ENCODE peak calls at places on chromosomes 6 and 20, in nine cellular contexts. D is A549; W is glutamatergic neuron; E is kidney; V is HepG2; A is B cell; R is GM12878; H is coronary artery; O is CD4-positive, alpha-beta T cell. Y is an unnamed sample.

GRCh38 chr6:35919085-35919826 is 1.6 kb downstream of the SRPK1 start:
- DNase-seq in H (no peak), E (no peak), A (no peak), W (no peak), O (no peak), V (peak; percentile 75), D (no peak), R (no peak), Y (no peak)

GRCh38 chr6:169701218-169701952 is 444 bp downstream of the WDR27 start:
- DNase-seq in V (no peak), E (no peak), H (no peak), O (no peak), D (no peak), A (no peak), R (no peak), W (peak; percentile 50), Y (no peak)

GRCh38 chr20:20604357-20604756 is 108.1 kb downstream of the RALGAPA2 start:
- DNase-seq in W (no peak), R (no peak), D (no peak), A (no peak), V (no peak), H (no peak), O (no peak), E (no peak), Y (no peak)

GRCh38 chr6:18117136-18117535 is 5.3 kb downstream of the NHLRC1 start:
- DNase-seq in E (no peak), A (no peak), D (no peak), V (no peak), R (no peak), H (no peak), W (no peak), O (no peak), Y (no peak)

GRCh38 chr20:41342474-41343464 is 2.1 kb downstream of the LPIN3 start:
- DNase-seq in V (no peak), H (no peak), O (no peak), W (no peak), R (no peak), D (no peak), A (no peak), E (no peak), Y (no peak)

GRCh38 chr6:157649311-157650260 is 173.5 kb upstream of the SNX9 start:
- DNase-seq in D (no peak), R (no peak), V (no peak), O (no peak), H (no peak), A (no peak), W (no peak), E (no peak), Y (no peak)

GRCh38 chr6:7636151-7636550 is 46.2 kb downstream of the SNRNP48 start:
- DNase-seq in A (no peak), V (peak; percentile 23), W (no peak), O (no peak), R (no peak), H (no peak), E (no peak), D (no peak), Y (no peak)

GRCh38 chr6:11632795-11633511 is 95.4 kb downstream of the TMEM170B start:
- DNase-seq in H (no peak), R (no peak), D (no peak), V (no peak), A (no peak), E (peak; percentile 77), O (no peak), W (no peak), Y (no peak)

GRCh38 chr6:152268846-152269442 is 368.2 kb downstream of the SYNE1 start:
- DNase-seq in H (no peak), V (no peak), E (no peak), W (no peak), A (no peak), R (no peak), O (no peak), D (no peak), Y (no peak)

GRCh38 chr6:130517444-130517931 is 151.7 kb downstream of the TMEM200A start:
- DNase-seq in D (no peak), E (no peak), W (no peak), O (no peak), A (no peak), H (no peak), V (no peak), R (peak; percentile 76), Y (no peak)

GRCh38 chr6:31112478-31112877 is at the start of gene C6orf15:
- DNase-seq in D (no peak), A (no peak), R (no peak), H (no peak), E (no peak), W (no peak), O (no peak), V (no peak), Y (no peak)

GRCh38 chr6:87909849-87910248 is 137.8 kb upstream of the SPACA1 start:
- DNase-seq in O (no peak), V (no peak), A (no peak), R (no peak), D (no peak), H (no peak), W (no peak), E (no peak), Y (no peak)

GRCh38 chr6:116113386-116113785 is 12.5 kb downstream of the COL10A1 start:
- DNase-seq in A (no peak), W (no peak), H (no peak), D (no peak), O (no peak), V (no peak), E (no peak), R (no peak), Y (no peak)

GRCh38 chr6:1388927-1389790 is at the start of gene FOXF2:
- DNase-seq in W (peak; percentile 68), O (no peak), E (peak; percentile 64), A (peak; percentile 60), D (peak; percentile 22), V (no peak), R (no peak), H (no peak), Y (no peak)

GRCh38 chr20:19934792-19935491 is 82.2 kb upstream of the NAA20 start:
- DNase-seq in E (no peak), H (no peak), O (no peak), W (no peak), V (no peak), R (no peak), A (peak; percentile 56), D (peak; percentile 51), Y (no peak)

GRCh38 chr20:63522091-63522868 is 1.7 kb downstream of the PPDPF start:
- DNase-seq in W (no peak), H (no peak), O (no peak), R (no peak), E (peak; percentile 70), A (peak; percentile 27), D (no peak), V (no peak), Y (no peak)

GRCh38 chr20:63943007-63943807 is 13.0 kb downstream of the UCKL1 start:
- DNase-seq in A (no peak), E (peak; percentile 76), V (no peak), H (no peak), R (no peak), O (no peak), D (no peak), W (no peak), Y (no peak)

GRCh38 chr6:81293896-81294295 is 458.6 kb downstream of the TENT5A start:
- DNase-seq in R (no peak), A (no peak), H (no peak), E (no peak), O (no peak), V (no peak), W (no peak), D (no peak), Y (no peak)

DNA sequence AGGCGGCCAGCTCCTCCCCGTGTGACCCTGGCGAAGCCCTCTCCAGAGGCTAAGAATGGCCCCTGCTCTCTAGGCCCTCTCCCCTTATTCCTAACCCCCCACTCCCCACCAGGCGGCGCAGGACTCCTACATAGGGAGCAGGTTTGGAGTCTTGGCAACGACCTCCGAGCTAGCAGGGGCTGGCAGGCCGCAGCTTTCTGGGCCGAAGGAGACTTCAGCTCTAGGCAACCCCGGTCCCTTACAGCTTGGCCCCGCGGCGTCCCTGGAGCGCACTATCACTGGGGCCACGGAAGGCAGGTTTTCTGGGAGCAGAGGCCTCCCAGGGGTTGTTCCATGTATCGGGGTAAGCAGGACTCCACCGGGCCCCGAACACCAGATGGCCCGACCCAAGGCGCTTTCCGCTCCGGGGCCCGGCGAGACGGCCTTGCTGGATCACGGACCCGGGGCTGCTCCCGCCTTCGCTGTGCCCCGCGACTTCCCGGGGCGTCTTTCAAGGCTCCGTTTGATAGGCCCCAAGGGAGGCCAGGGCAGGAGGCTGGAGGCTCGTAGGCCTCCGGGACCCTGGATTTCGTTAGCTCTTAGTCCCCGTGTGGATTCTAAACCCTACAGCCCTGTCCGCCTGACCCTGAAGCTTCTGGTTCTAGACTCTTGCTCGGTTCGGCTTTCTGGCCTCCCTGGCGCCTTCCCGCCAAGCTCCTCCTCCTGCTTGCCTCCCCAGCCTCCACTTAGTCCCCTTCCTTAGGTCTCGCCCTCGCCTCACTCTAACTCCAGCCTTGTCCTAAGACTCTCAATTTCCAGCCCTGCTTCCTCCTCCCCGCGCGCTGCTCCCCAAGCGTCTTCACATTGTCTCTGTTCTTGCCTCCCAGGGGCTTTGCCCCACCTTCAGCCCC is 1.9 kb downstream of the SLC32A1 start:
- DNase-seq in H (no peak), D (peak; percentile 84), R (no peak), E (no peak), V (peak; percentile 75), W (peak; percentile 91), O (no peak), A (peak; percentile 61), Y (peak; percentile 21)
- TF ChIP-seq CTCF in H (peak; percentile 29), D (peak; percentile 57), R (peak; percentile 74), E (no peak), V (peak; percentile 93), W (peak; percentile 80), O (no peak), A (peak; percentile 21), Y (no peak)

GRCh38 chr6:73308712-73309533 is 45.2 kb downstream of the DPPA5 start:
- DNase-seq in H (no peak), R (no peak), V (no peak), D (peak; percentile 44), W (no peak), A (no peak), E (no peak), O (no peak), Y (no peak)
- TF ChIP-seq CTCF in H (no peak), R (no peak), V (no peak), D (no peak), W (no peak), A (no peak), E (no peak), O (no peak), Y (no peak)

GRCh38 chr6:30101939-30102700 is 10.8 kb downstream of the TRIM31 start:
- DNase-seq in V (peak; percentile 90), O (peak; percentile 64), D (peak; percentile 83), A (peak; percentile 70), W (peak; percentile 84), R (no peak), E (peak; percentile 96), H (peak; percentile 91), Y (peak; percentile 37)
- TF ChIP-seq CTCF in V (peak; percentile 74), O (no peak), D (no peak), A (no peak), W (no peak), R (no peak), E (no peak), H (no peak), Y (no peak)

DNA sequence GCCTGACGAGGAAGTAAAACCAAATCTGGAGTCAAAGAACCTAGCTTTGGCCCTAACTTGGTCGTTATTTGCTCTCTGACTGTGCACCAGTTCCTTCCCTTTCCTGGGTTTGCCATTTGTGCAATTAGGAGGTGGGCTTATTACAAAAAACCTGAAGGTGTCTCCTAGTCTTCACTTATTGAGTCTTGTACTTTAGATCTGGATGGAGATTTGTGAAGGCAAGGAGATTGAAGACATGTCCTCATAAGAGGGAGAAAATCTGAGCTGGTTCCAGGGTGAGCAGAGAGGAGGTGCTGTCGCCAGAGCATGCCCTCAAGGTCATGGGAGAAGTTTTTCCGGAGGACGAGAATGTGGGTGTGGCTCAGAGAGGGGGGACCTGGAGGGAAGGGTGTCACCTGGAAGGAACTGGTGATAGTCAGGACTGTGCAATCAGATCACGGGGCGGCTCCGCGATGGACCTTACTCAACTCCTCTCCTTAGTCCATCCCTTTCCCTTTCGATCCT is 703 bp upstream of the ACSS2 start:
- DNase-seq in O (no peak), H (no peak), V (no peak), W (no peak), A (no peak), R (no peak), E (no peak), D (no peak), Y (no peak)
- TF ChIP-seq CTCF in O (no peak), H (no peak), V (peak; percentile 59), W (no peak), A (no peak), R (no peak), E (peak; percentile 14), D (peak; percentile 12), Y (no peak)